ENCODE peak calls at places on chromosomes 16 and 17, in nine cellular contexts. P is right cardiac atrium; S is prostate gland; X is anterior cingulate cortex; M is left ventricle myocardium superior; O is thoracic aorta; Q is AG10803; E is activated T-cell treated with anti-CD3 and anti-CD28 coated beads, Interleukin-2, amount 50 U/mL, for 72 hours; B is caudate nucleus. K is an unnamed sample.

GRCh38 chr17:75672011-75672410 is 4.9 kb downstream of the SAP30BP start:
- DNase-seq in E (no peak), B (no peak), P (no peak), Q (no peak), O (no peak), S (no peak), M (no peak), X (no peak), K (no peak)

GRCh38 chr16:477758-478157 is 49.8 kb upstream of the CAPN15 start:
- DNase-seq in E (no peak), O (no peak), B (no peak), P (no peak), Q (no peak), X (no peak), S (no peak), M (no peak), K (no peak)

GRCh38 chr17:19021622-19022083 is 17.1 kb upstream of the FAM83G start:
- DNase-seq in P (peak), X (no peak), E (peak), B (no peak), M (peak), S (no peak), Q (no peak), O (no peak), K (peak)

GRCh38 chr16:53064179-53064578 is 9.4 kb downstream of the CHD9 start:
- DNase-seq in E (no peak), Q (no peak), P (no peak), M (no peak), B (no peak), S (no peak), X (no peak), O (no peak), K (peak)

GRCh38 chr17:70483624-70484023 is 314.3 kb downstream of the KCNJ2 start:
- DNase-seq in P (no peak), X (no peak), B (no peak), S (no peak), E (no peak), Q (no peak), M (no peak), O (no peak), K (no peak)

GRCh38 chr17:80944326-80944725 is 47.3 kb upstream of the CHMP6 start:
- DNase-seq in X (no peak), P (no peak), M (peak), S (no peak), O (no peak), E (no peak), Q (no peak), B (no peak), K (no peak)

GRCh38 chr16:75754126-75754525 is 27.8 kb upstream of the CPHXL start:
- DNase-seq in X (no peak), M (no peak), Q (peak), S (peak), P (no peak), E (no peak), O (no peak), B (no peak), K (no peak)

GRCh38 chr16:85029981-85030381 is 2.4 kb downstream of the KIAA0513 start:
- DNase-seq in B (no peak), O (no peak), X (no peak), M (peak), Q (no peak), P (peak), E (no peak), S (peak), K (no peak)

GRCh38 chr17:67637901-67638641 is 79.7 kb upstream of the NOL11 start:
- DNase-seq in B (no peak), O (no peak), S (peak), Q (no peak), E (no peak), P (no peak), M (no peak), X (no peak), K (no peak)

GRCh38 chr16:57023541-57024249 is 34.3 kb downstream of the NLRC5 start:
- DNase-seq in X (no peak), Q (no peak), S (no peak), P (no peak), E (peak), M (no peak), B (no peak), O (no peak), K (no peak)

K was measured in RPMI8226.